ENCODE peak calls at places on chromosomes 4 and X, in four cellular contexts. E is LoVo, U is fibroblast of mammary gland, Z is BE2C. S is an unnamed sample.

GRCh38 chr4:57442834-57443291 is 332.7 kb upstream of the IGFBP7 start:
- DNase-seq in E (peak), U (peak), Z (peak), S (peak)

GRCh38 chrX:38804481-38805293 is 3.4 kb downstream of the MID1IP1 start:
- DNase-seq in E (peak), U (no peak), Z (peak), S (no peak)

GRCh38 chr4:128354205-128354821 is 66.7 kb upstream of the PGRMC2 start:
- DNase-seq in E (peak), U (peak), Z (peak), S (no peak)

GRCh38 chrX:42128020-42128419 is 204.7 kb upstream of the CASK start:
- DNase-seq in E (no peak), U (no peak), Z (no peak), S (no peak)

GRCh38 chrX:153775631-153776595 is 4.9 kb upstream of the SRPK3 start:
- DNase-seq in E (no peak), U (no peak), Z (peak), S (no peak)

GRCh38 chrX:21305799-21306336 is 68.3 kb upstream of the CNKSR2 start:
- DNase-seq in E (no peak), U (no peak), Z (no peak), S (no peak)

GRCh38 chrX:153539171-153539978 is 21.9 kb downstream of the ATP2B3 start:
- DNase-seq in E (peak), U (peak), Z (peak), S (no peak)

GRCh38 chrX:84340981-84341380 is 153.0 kb upstream of the RPS6KA6 start:
- DNase-seq in E (no peak), U (peak), Z (no peak), S (no peak)

GRCh38 chr4:125389713-125390112 is 75.0 kb downstream of the FAT4 start:
- DNase-seq in E (no peak), U (peak), Z (no peak), S (no peak)

GRCh38 chrX:135295238-135295943 is 13.9 kb upstream of the ETDC start:
- DNase-seq in E (no peak), U (peak), Z (peak), S (peak)

GRCh38 chrX:9897761-9898161 is 69.4 kb upstream of the CLDN34 start:
- DNase-seq in E (no peak), U (peak), Z (no peak), S (no peak)

GRCh38 chr4:131499139-131499873 is 1649.8 kb upstream of the PCDH10 start:
- DNase-seq in E (peak), U (peak), Z (no peak), S (no peak)

GRCh38 chr4:176921256-176921655 is 128.5 kb upstream of the VEGFC start:
- DNase-seq in E (no peak), U (no peak), Z (no peak), S (no peak)

GRCh38 chr4:88820723-88821368 is 123.2 kb upstream of the NAP1L5 start:
- DNase-seq in E (no peak), U (no peak), Z (no peak), S (no peak)

GRCh38 chrX:129931411-129932136 is 25.6 kb downstream of the UTP14A start:
- DNase-seq in E (peak), U (peak), Z (peak), S (no peak)

GRCh38 chrX:83469551-83469950 is 38.5 kb upstream of the POU3F4 start:
- DNase-seq in E (peak), U (peak), Z (no peak), S (no peak)

GRCh38 chr4:101201421-101201820 is 145.9 kb downstream of the PPP3CA start:
- DNase-seq in E (no peak), U (peak), Z (no peak), S (no peak)

GRCh38 chr4:123121241-123121907 is 199.0 kb upstream of the NUDT6 start:
- DNase-seq in E (no peak), U (peak), Z (no peak), S (no peak)

GRCh38 chr4:81424336-81424735 is 47.4 kb downstream of the RASGEF1B start:
- DNase-seq in E (no peak), U (no peak), Z (no peak), S (no peak)

GRCh38 chrX:103404225-103405008 is 28.1 kb downstream of the BEX3 start:
- DNase-seq in E (peak), U (peak), Z (peak), S (peak)

GRCh38 chr4:7156273-7157139 is 35.8 kb upstream of the SORCS2 start:
- DNase-seq in E (no peak), U (peak), Z (peak), S (no peak)

GRCh38 chrX:110402091-110402854 is 43.6 kb downstream of the RTL9 start:
- DNase-seq in E (peak), U (peak), Z (peak), S (no peak)

GRCh38 chrX:150941580-150941979 is 41.6 kb upstream of the HMGB3 start:
- DNase-seq in E (no peak), U (no peak), Z (no peak), S (no peak)

GRCh38 chrX:129932792-129933321 is 26.9 kb downstream of the UTP14A start:
- DNase-seq in E (no peak), U (no peak), Z (peak), S (no peak)

GRCh38 chr4:54998991-54999390 is 126.4 kb downstream of the KDR start:
- DNase-seq in E (no peak), U (peak), Z (no peak), S (no peak)

GRCh38 chrX:111151764-111152163 is 55.8 kb downstream of the PAK3 start:
- DNase-seq in E (no peak), U (no peak), Z (no peak), S (no peak)

GRCh38 chr4:156537275-156537674 is 434.3 kb downstream of the PDGFC start:
- DNase-seq in E (no peak), U (no peak), Z (no peak), S (no peak)

GRCh38 chrX:110180928-110181310 is 137.0 kb downstream of the AMMECR1 start:
- DNase-seq in E (no peak), U (peak), Z (no peak), S (no peak)

GRCh38 chr4:128310266-128310697 is 22.7 kb upstream of the PGRMC2 start:
- DNase-seq in E (no peak), U (peak), Z (peak), S (no peak)

GRCh38 chr4:108877821-108878220 is 115.0 kb upstream of the ETNPPL start:
- DNase-seq in E (no peak), U (no peak), Z (no peak), S (no peak)

GRCh38 chrX:9530848-9531274 is 66.0 kb downstream of the TBL1X start:
- DNase-seq in E (no peak), U (peak), Z (peak), S (peak)

GRCh38 chrX:45138525-45138924 is 62.2 kb downstream of the DIPK2B start:
- DNase-seq in E (no peak), U (no peak), Z (no peak), S (no peak)